ENCODE peak calls at places on chromosomes 4 and X, in nine cellular contexts. E is GM12891, F is GM12892, D is HCT116, J is adrenal gland, Z is stomach, B is sigmoid colon, H is breast epithelium, Q is ovary. G is an unnamed sample.

GRCh38 chrX:12702509-12703091 is 88.6 kb upstream of the PRPS2 start:
- DNase-seq in F (no peak), Z (no peak), B (no peak), D (peak), H (no peak), Q (no peak), E (no peak), J (no peak), G (no peak)

GRCh38 chrX:22396408-22396807 is 123.7 kb downstream of the CBLL2 start:
- DNase-seq in H (no peak), F (no peak), Z (no peak), E (no peak), D (no peak), Q (no peak), B (no peak), J (no peak), G (no peak)

GRCh38 chrX:53279296-53280237 is 1.8 kb downstream of the IQSEC2 start:
- DNase-seq in Z (no peak), H (no peak), F (no peak), J (no peak), D (no peak), B (peak), E (no peak), Q (no peak), G (no peak)

GRCh38 chr4:151045907-151046306 is 30.8 kb upstream of the LRBA start:
- DNase-seq in J (no peak), H (no peak), B (no peak), F (no peak), Q (no peak), E (no peak), Z (no peak), D (peak), G (no peak)

GRCh38 chrX:1658083-1658463 is 43.2 kb downstream of the ASMT start:
- DNase-seq in J (peak), Q (no peak), B (no peak), Z (no peak), F (no peak), D (no peak), H (no peak), E (no peak), G (no peak)

GRCh38 chrX:87299563-87300160 is 217.9 kb upstream of the KLHL4 start:
- DNase-seq in H (no peak), B (no peak), D (no peak), E (no peak), Z (no peak), F (no peak), J (no peak), Q (no peak), G (no peak)

GRCh38 chrX:149284616-149285015 is 220.5 kb downstream of the IDS start:
- DNase-seq in B (no peak), E (no peak), Z (no peak), F (no peak), J (no peak), Q (no peak), H (no peak), D (no peak), G (no peak)

GRCh38 chr4:143282170-143282760 is 54.4 kb upstream of the GAB1 start:
- DNase-seq in H (no peak), Z (no peak), D (no peak), Q (no peak), J (no peak), F (no peak), B (no peak), E (no peak), G (no peak)

GRCh38 chrX:29024813-29025342 is 437.6 kb downstream of the IL1RAPL1 start:
- DNase-seq in D (no peak), B (no peak), J (no peak), F (no peak), Q (no peak), H (no peak), Z (no peak), E (no peak), G (no peak)

GRCh38 chr4:153485374-153485773 is 19.2 kb downstream of the TMEM131L start:
- DNase-seq in F (no peak), B (no peak), H (no peak), D (no peak), E (no peak), J (no peak), Z (no peak), Q (no peak), G (no peak)

GRCh38 chr4:14130551-14130950 is 503.0 kb upstream of the BOD1L1 start:
- DNase-seq in H (no peak), F (no peak), Z (no peak), B (no peak), E (no peak), D (no peak), J (no peak), Q (no peak), G (no peak)

GRCh38 chrX:69221239-69222102 is 56.2 kb upstream of the PJA1 start:
- DNase-seq in B (peak), H (no peak), D (no peak), Q (no peak), F (no peak), Z (no peak), J (no peak), E (no peak), G (peak)

GRCh38 chrX:153538424-153538823 is 21.0 kb downstream of the ATP2B3 start:
- DNase-seq in D (no peak), J (peak), Z (no peak), E (no peak), F (no peak), H (no peak), Q (no peak), B (no peak), G (no peak)

GRCh38 chr4:100632163-100632562 is 114.3 kb upstream of the EMCN start:
- DNase-seq in Q (no peak), B (no peak), E (no peak), F (no peak), Z (peak), J (peak), D (no peak), H (no peak), G (no peak)

GRCh38 chrX:41449615-41450014 is 2.5 kb downstream of the NYX start:
- DNase-seq in Z (no peak), H (no peak), F (no peak), Q (no peak), E (no peak), B (no peak), J (no peak), D (no peak), G (no peak)
- TF ChIP-seq POLR2A in Z (no peak), H (no peak), F (no peak), Q (no peak), E (no peak), B (no peak), J (no peak), D (no peak), G (no peak)

GRCh38 chr4:5808081-5808741 is 84.7 kb downstream of the CRMP1 start:
- DNase-seq in B (peak), F (no peak), H (no peak), E (no peak), D (no peak), J (no peak), Q (no peak), Z (no peak), G (no peak)

GRCh38 chr4:5810770-5811430 is 82.0 kb downstream of the CRMP1 start:
- DNase-seq in B (no peak), Z (no peak), F (no peak), J (no peak), Q (no peak), D (no peak), H (no peak), E (no peak), G (no peak)

GRCh38 chr4:5812506-5813229 is 80.2 kb downstream of the CRMP1 start:
- DNase-seq in B (peak), Q (no peak), H (no peak), F (peak), Z (no peak), D (peak), J (no peak), E (peak), G (no peak)

GRCh38 chr4:5810151-5810550 is 82.7 kb downstream of the CRMP1 start:
- DNase-seq in H (no peak), D (no peak), Z (no peak), E (no peak), J (no peak), F (no peak), B (peak), Q (no peak), G (no peak)

GRCh38 chr4:5809216-5809776 is 83.6 kb downstream of the CRMP1 start:
- DNase-seq in F (no peak), J (no peak), H (no peak), E (no peak), D (no peak), B (peak), Z (no peak), Q (no peak), G (no peak)
- TF ChIP-seq POLR2A in F (no peak), J (no peak), H (no peak), E (no peak), D (no peak), B (no peak), Z (no peak), Q (no peak), G (no peak)

DNA sequence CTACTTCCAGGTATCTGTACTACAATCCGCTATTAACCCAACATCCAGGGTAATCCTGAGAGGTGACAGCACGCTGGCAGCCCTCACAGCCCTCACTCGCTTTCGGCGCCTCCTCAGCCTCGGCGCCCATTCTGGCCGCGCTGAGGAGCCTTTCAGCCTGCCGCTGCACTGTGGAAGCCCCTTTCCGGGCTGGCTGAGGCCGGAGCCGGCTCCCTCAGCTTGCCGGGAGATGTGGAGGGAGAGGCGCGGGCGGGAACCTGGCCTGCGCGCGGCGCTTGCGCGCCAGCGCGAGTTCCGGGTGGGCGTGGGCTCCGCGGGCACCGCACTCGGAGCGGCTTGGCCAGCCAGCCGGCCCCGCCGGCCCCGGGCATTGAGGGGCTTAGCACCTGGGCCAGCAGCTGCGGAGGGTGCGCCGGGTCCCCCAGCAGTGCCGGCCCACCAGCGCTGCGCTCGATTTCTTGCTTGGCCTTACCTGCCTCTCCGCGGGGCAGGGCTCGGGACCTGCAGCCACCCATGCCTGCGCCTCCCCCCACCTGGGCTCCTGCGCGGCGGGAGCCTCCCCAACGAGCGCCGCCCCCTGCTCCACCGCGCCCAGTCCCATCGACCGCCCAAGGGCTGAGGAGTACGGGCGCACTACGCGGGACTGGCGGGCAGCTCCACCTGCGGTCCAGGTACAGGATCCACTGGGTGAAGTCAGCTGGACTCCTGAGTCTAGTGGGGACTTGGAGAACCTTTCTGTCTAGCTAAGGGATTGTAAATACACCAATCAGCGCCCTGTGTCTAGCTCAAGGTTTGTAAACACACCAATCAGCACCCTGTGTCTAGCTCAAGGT is 87.3 kb downstream of the PRSS12 start:
- DNase-seq in D (no peak), H (no peak), E (no peak), Z (peak), Q (peak), B (no peak), J (no peak), F (no peak), G (no peak)
- TF ChIP-seq POLR2A in D (no peak), H (no peak), E (no peak), Z (no peak), Q (no peak), B (no peak), J (no peak), F (no peak), G (no peak)

GRCh38 chrX:49184294-49185061 is 1.7 kb downstream of the PRICKLE3 start:
- DNase-seq in Q (peak), Z (peak), J (peak), F (no peak), B (peak), D (peak), E (no peak), H (peak), G (peak)
- TF ChIP-seq POLR2A in Q (peak), Z (no peak), J (peak), F (peak), B (peak), D (peak), E (no peak), H (no peak), G (no peak)

DNA sequence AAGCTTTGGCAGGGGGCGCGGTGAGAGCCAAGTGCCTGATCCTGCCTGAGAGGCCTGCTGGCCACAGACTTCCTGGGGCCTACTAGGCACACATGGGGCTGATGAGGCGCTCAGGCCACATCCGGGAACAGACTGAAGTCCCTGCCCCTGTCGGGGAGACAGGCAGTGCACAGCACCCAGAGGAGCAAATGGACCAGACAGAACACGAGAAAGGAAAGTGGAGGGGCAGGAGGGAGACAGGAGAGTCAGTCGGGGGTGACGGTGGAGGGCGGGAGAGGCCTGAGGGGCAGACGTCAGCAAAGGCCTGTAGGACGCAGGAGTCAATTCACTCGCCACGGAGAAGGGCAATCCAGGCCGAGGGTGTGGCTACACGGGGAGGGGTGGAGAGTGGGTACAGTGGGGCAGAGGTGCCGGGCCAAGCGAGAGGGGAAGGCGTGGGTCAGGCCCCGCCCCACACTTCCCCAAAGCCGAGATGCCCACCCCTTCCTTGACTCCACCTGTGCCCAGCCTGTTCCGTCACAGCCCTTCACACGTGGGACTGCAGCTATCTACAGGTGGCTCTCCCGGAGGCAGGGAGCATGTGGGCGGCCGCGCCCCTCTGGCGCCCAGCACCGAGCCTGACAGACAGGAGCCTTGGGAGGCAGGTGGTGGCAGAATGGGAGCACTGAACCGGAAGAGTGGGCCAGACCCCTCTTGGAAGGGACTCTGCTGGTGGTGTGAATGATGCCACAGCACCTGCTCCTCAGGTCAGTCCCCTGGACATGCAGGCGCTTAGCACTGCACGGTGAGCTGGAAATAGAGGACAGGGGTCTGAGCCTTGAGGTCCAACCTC is 20.5 kb downstream of the NOP14 start:
- DNase-seq in F (no peak), E (no peak), B (no peak), J (peak), H (peak), D (no peak), Z (peak), Q (peak), G (peak)
- TF ChIP-seq POLR2A in F (peak), E (peak), B (no peak), J (no peak), H (no peak), D (no peak), Z (no peak), Q (no peak), G (no peak)

G was measured in lower leg skin.